ENCODE peak calls at places on chromosomes 4 and X, in seven cellular contexts. V, F, G, M, O, P and L are unnamed samples.

GRCh38 chrX:11266329-11266830 is 26.8 kb upstream of the AMELX start:
- DNase-seq in V (no peak), F (no peak), G (no peak), M (no peak), O (no peak), P (no peak), L (no peak)

GRCh38 chr4:179596621-179597020 is 2154.4 kb upstream of the AGA start:
- DNase-seq in V (no peak), F (no peak), G (no peak), M (no peak), O (no peak), P (no peak), L (no peak)

GRCh38 chr4:179307297-179308136 is 1865.3 kb upstream of the AGA start:
- DNase-seq in V (peak), F (no peak), G (no peak), M (peak), O (no peak), P (no peak), L (peak)

GRCh38 chrX:9184231-9184630 is 150.3 kb upstream of the FAM9B start:
- DNase-seq in V (peak), F (no peak), G (no peak), M (no peak), O (no peak), P (no peak), L (no peak)

GRCh38 chrX:44299177-44299576 is 44.3 kb downstream of the EFHC2 start:
- DNase-seq in V (no peak), F (no peak), G (no peak), M (no peak), O (no peak), P (no peak), L (no peak)

GRCh38 chrX:39915081-39915480 is 182.7 kb downstream of the BCOR start:
- DNase-seq in V (no peak), F (no peak), G (no peak), M (no peak), O (no peak), P (no peak), L (no peak)

GRCh38 chr4:70703695-70704332 is 15.5 kb downstream of the UTP3 start:
- DNase-seq in V (peak), F (no peak), G (no peak), M (peak), O (no peak), P (peak), L (no peak)

GRCh38 chrX:23644744-23645143 is 22.5 kb upstream of the PRDX4 start:
- DNase-seq in V (no peak), F (peak), G (no peak), M (no peak), O (no peak), P (no peak), L (no peak)

GRCh38 chr4:123354701-123355100 is 41.9 kb upstream of the SPRY1 start:
- DNase-seq in V (no peak), F (no peak), G (no peak), M (no peak), O (no peak), P (no peak), L (no peak)

GRCh38 chr4:40402556-40402955 is 67.4 kb downstream of the CHRNA9 start:
- DNase-seq in V (no peak), F (no peak), G (no peak), M (no peak), O (no peak), P (no peak), L (no peak)

GRCh38 chr4:118920247-118920646 is 31.6 kb downstream of the SYNPO2 start:
- DNase-seq in V (peak), F (peak), G (no peak), M (peak), O (no peak), P (no peak), L (no peak)

GRCh38 chr4:16337936-16338335 is 111.7 kb upstream of the TAPT1 start:
- DNase-seq in V (peak), F (no peak), G (no peak), M (peak), O (no peak), P (no peak), L (no peak)

GRCh38 chrX:120457766-120458180 is 11.3 kb downstream of the LAMP2 start:
- DNase-seq in V (peak), F (no peak), G (no peak), M (peak), O (no peak), P (no peak), L (no peak)

GRCh38 chr4:88655226-88655625 is 42.4 kb downstream of the NAP1L5 start:
- DNase-seq in V (no peak), F (no peak), G (no peak), M (no peak), O (no peak), P (no peak), L (no peak)

GRCh38 chrX:23554304-23554703 is 113.0 kb upstream of the PRDX4 start:
- DNase-seq in V (peak), F (no peak), G (no peak), M (peak), O (no peak), P (peak), L (no peak)

GRCh38 chr4:163748474-163748873 is 254.0 kb downstream of the TMA16 start:
- DNase-seq in V (no peak), F (no peak), G (no peak), M (no peak), O (no peak), P (peak), L (no peak)

GRCh38 chrX:129637217-129638109 is 17.3 kb downstream of the APLN start:
- DNase-seq in V (peak), F (peak), G (peak), M (peak), O (peak), P (no peak), L (peak)

GRCh38 chr4:78876568-78877320 is 62.5 kb downstream of the PAQR3 start:
- DNase-seq in V (peak), F (no peak), G (no peak), M (peak), O (no peak), P (no peak), L (no peak)

GRCh38 chr4:16055937-16056336 is 27.9 kb downstream of the PROM1 start:
- DNase-seq in V (no peak), F (no peak), G (no peak), M (no peak), O (no peak), P (no peak), L (no peak)